ENCODE peak calls at places on chromosome 1, in seven cellular contexts. K is AG04450; Q is NB4; U is foreskin fibroblast; O is fibroblast of mammary gland; N is nephron progenitor cell; F is CD8-positive, alpha-beta T cell. X is an unnamed sample.

GRCh38 chr1:161044908-161045748 is 649 bp downstream of the USF1 start:
- DNase-seq in K (no peak), Q (peak; percentile 93), U (peak; percentile 83), O (peak; percentile 55), N (peak; percentile 62), F (peak; percentile 26), X (peak; percentile 66)

GRCh38 chr1:193270996-193271395 is 84.6 kb upstream of the B3GALT2 start:
- DNase-seq in K (peak; percentile 61), Q (no peak), U (peak; percentile 52), O (peak; percentile 76), N (no peak), F (no peak), X (no peak)

GRCh38 chr1:15557594-15557993 is 27.3 kb downstream of the AGMAT start:
- DNase-seq in K (no peak), Q (no peak), U (no peak), O (peak; percentile 34), N (no peak), F (no peak), X (no peak)

GRCh38 chr1:234256359-234256758 is 116.9 kb upstream of the COA6 start:
- DNase-seq in K (no peak), Q (peak; percentile 3), U (no peak), O (peak; percentile 2), N (no peak), F (no peak), X (peak; percentile 53)

GRCh38 chr1:211036701-211037494 is 97.0 kb downstream of the KCNH1 start:
- DNase-seq in K (peak; percentile 51), Q (peak; percentile 60), U (peak; percentile 90), O (peak; percentile 76), N (no peak), F (no peak), X (peak; percentile 99)

GRCh38 chr1:44542415-44543063 is 131.7 kb downstream of the TMEM53 start:
- DNase-seq in K (no peak), Q (no peak), U (no peak), O (no peak), N (no peak), F (no peak), X (no peak)

GRCh38 chr1:199855580-199855979 is 171.9 kb upstream of the NR5A2 start:
- DNase-seq in K (peak; percentile 4), Q (peak; percentile 11), U (peak; percentile 57), O (peak; percentile 52), N (no peak), F (no peak), X (no peak)

GRCh38 chr1:159171254-159171687 is at the start of gene CADM3:
- DNase-seq in K (no peak), Q (no peak), U (no peak), O (no peak), N (no peak), F (no peak), X (peak; percentile 66)

GRCh38 chr1:40078512-40079333 is 18.3 kb downstream of the PPT1 start:
- DNase-seq in K (peak; percentile 13), Q (peak; percentile 69), U (peak; percentile 72), O (peak; percentile 64), N (peak; percentile 51), F (peak; percentile 13), X (peak; percentile 79)

GRCh38 chr1:162276493-162276892 is 100.2 kb downstream of the SPATA46 start:
- DNase-seq in K (no peak), Q (peak; percentile 49), U (peak; percentile 66), O (peak; percentile 54), N (no peak), F (no peak), X (peak; percentile 66)

GRCh38 chr1:179206817-179207216 is 22.7 kb downstream of the ABL2 start:
- DNase-seq in K (no peak), Q (no peak), U (no peak), O (no peak), N (no peak), F (no peak), X (no peak)

GRCh38 chr1:227213426-227213825 is 104.9 kb downstream of the CDC42BPA start:
- DNase-seq in K (no peak), Q (no peak), U (no peak), O (no peak), N (no peak), F (no peak), X (no peak)

GRCh38 chr1:163796394-163796821 is 474.7 kb downstream of the NUF2 start:
- DNase-seq in K (no peak), Q (no peak), U (peak; percentile 83), O (peak; percentile 75), N (no peak), F (no peak), X (peak; percentile 73)

GRCh38 chr1:170823120-170823519 is 112.2 kb upstream of the MROH9 start:
- DNase-seq in K (no peak), Q (no peak), U (no peak), O (peak; percentile 54), N (no peak), F (no peak), X (peak; percentile 17)

GRCh38 chr1:41241748-41242644 is at the start of gene SCMH1:
- DNase-seq in K (no peak), Q (peak; percentile 77), U (peak; percentile 69), O (peak; percentile 12), N (peak; percentile 76), F (peak; percentile 7), X (peak; percentile 32)

GRCh38 chr1:227428803-227429202 is 110.5 kb upstream of the CDC42BPA start:
- DNase-seq in K (no peak), Q (no peak), U (no peak), O (peak; percentile 33), N (peak; percentile 32), F (no peak), X (peak; percentile 30)

DNA sequence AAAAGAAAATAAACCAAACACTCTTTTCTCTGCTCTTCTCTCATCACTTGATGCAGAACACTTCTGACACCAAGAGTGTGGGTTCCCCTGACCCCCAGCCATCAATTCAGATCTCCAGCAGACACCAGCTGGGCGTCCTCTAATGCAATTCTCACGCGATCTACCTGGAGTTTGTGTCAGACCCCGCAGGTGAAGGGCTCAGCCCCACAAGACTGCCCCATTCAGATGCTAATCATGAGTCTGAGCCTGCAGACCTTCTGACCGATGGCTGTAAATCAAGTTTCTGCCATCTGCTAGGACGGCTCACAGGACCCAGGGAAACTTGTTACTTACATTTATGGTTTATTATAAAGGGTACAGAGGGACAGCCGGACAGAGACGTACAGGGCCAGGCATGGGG is 133.7 kb upstream of the C1orf174 start:
- DNase-seq in K (no peak), Q (no peak), U (no peak), O (no peak), N (no peak), F (no peak), X (no peak)
- TF ChIP-seq CTCF in K (no peak), Q (no peak), U (no peak), O (no peak), N (no peak), F (no peak), X (no peak)

DNA sequence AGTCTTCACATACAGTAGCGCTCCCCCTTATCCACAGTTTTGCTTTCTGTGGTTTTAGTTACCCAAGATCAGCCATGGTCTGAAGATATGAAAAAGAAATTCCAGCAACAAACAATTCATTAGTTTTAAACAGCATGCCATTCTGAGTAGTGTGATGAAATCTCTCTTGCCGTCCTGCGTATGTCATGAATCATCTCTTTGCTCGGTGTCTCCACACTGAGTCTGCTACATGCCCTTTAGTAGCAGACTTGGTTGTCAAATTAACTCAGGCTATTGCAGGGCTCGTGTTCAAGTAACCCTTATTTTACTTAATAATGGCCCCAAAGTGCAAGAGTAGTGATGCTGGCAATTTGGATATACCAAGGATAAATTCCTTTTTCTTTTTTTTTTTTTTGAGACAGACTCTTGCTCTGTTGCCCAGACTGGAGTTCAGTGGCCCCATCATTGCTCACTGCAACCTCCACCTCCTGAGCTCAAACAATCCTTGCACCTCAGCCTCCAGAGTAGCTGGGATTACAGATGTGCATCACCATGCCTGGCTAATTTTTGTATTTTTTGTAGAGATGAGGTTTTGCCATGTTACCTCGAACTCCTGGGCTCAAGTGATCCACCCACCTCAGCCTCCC is 22.6 kb downstream of the PHACTR4 start:
- DNase-seq in K (peak; percentile 77), Q (peak; percentile 82), U (peak; percentile 90), O (peak; percentile 91), N (no peak), F (no peak), X (peak; percentile 88)
- TF ChIP-seq CTCF in K (no peak), Q (no peak), U (no peak), O (no peak), N (no peak), F (no peak), X (no peak)

GRCh38 chr1:65395887-65396612 is 24.4 kb upstream of the LEPR start:
- DNase-seq in K (no peak), Q (no peak), U (peak; percentile 64), O (peak; percentile 77), N (no peak), F (no peak), X (peak; percentile 77)
- TF ChIP-seq CTCF in K (no peak), Q (no peak), U (no peak), O (no peak), N (no peak), F (no peak), X (no peak)

DNA sequence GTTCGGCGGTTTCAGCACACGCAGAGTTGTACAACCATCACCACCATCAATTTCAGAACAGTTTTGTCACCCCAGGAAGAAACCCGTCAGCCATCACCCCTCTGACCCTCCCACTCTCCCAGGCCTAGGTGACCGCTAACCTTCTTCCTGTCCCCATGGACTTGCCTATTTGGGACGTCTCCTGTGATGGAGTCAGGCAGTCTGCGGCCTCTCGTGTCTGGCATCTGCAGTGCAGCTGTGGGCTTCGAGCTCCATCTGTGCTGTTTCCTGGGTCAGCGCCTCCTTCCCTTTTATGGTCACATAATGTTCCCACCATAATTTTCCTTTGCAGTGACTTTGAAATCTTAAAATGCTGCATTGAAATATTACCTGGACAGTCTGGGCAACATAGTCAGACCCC is 24.4 kb downstream of the SLC45A1 start:
- DNase-seq in K (peak; percentile 18), Q (no peak), U (peak; percentile 92), O (peak; percentile 55), N (no peak), F (no peak), X (no peak)
- TF ChIP-seq CTCF in K (peak; percentile 12), Q (no peak), U (peak; percentile 24), O (no peak), N (no peak), F (no peak), X (no peak)

DNA sequence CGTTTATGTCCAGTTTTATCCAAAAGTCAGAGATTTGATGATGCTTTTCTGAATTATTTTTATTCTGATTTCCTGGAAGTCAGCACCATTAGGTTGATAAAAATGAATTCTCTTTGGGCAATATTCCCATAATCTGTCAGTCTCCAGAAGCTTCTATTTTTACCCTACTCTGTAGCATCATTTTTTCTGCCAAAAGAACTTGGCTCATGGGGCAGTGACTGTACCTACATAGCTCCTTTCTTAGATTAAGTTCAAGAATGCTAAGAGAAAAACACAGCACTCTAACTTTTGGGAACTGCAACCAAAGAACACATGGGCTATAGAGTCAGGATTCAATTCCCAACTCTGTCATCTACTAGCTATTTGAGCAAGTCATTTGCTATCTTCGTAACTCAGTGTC is 152.9 kb downstream of the BARHL2 start:
- DNase-seq in K (no peak), Q (no peak), U (no peak), O (no peak), N (no peak), F (no peak), X (no peak)
- TF ChIP-seq CTCF in K (no peak), Q (no peak), U (no peak), O (no peak), N (no peak), F (no peak), X (no peak)